ENCODE peak calls at places on chromosomes 12 and 14, in ten cellular contexts. R is NCI-H748 treated with DMSO at 0.1 percent for 48 hours; A is B cell; D is activated B cell treated with CpG ODN at 0.5 μM for 24 hours; H is CD4-positive, alpha-beta T cell; M is AG04450; C is amniotic stem cell; B is Calu3; Q is T-cell; V is putamen. T is an unnamed sample.

GRCh38 chr14:100836961-100837811 is 11.3 kb downstream of the MEG3 start:
- DNase-seq in V (no peak), Q (no peak), C (no peak), A (no peak), B (no peak), D (no peak), M (no peak), H (no peak), R (no peak), T (peak; percentile 36)

GRCh38 chr14:50792058-50792477 is 38.9 kb downstream of the NIN start:
- DNase-seq in H (no peak), V (no peak), A (no peak), C (no peak), D (no peak), B (no peak), R (no peak), M (no peak), Q (no peak), T (no peak)

GRCh38 chr14:68376067-68376810 is 416.6 kb downstream of the ZFP36L1 start:
- DNase-seq in V (no peak), C (no peak), Q (no peak), H (no peak), R (no peak), M (no peak), B (no peak), D (no peak), A (no peak), T (no peak)

GRCh38 chr14:66401447-66402095 is 84.6 kb upstream of the CCDC196 start:
- DNase-seq in Q (no peak), C (no peak), B (peak; percentile 13), M (no peak), A (no peak), V (peak; percentile 43), R (no peak), D (no peak), H (no peak), T (no peak)

GRCh38 chr12:103827800-103828440 is 13.1 kb downstream of the NT5DC3 start:
- DNase-seq in R (no peak), Q (no peak), B (no peak), C (no peak), A (no peak), M (no peak), H (no peak), D (no peak), V (no peak), T (no peak)

GRCh38 chr12:107670999-107671643 is 14.5 kb upstream of the PWP1 start:
- DNase-seq in Q (peak; percentile 18), A (no peak), H (peak; percentile 6), C (no peak), R (no peak), B (peak; percentile 38), M (no peak), V (no peak), D (no peak), T (no peak)

GRCh38 chr14:95504135-95505029 is 12.1 kb downstream of the SYNE3 start:
- DNase-seq in D (no peak), Q (no peak), R (no peak), H (no peak), A (no peak), M (no peak), B (no peak), V (no peak), C (no peak), T (no peak)

GRCh38 chr12:98998697-98999299 is 353.7 kb downstream of the APAF1 start:
- DNase-seq in V (peak; percentile 61), H (no peak), B (no peak), R (peak; percentile 55), A (no peak), C (peak; percentile 29), Q (no peak), D (no peak), M (no peak), T (peak; percentile 57)